ENCODE peak calls at places on chromosomes 12 and 14, in six cellular contexts. X is fibroblast of mammary gland; W is tibial artery; I is cardiac fibroblast; J is mammary epithelial cell; N is CD8-positive, alpha-beta T cell. T is an unnamed sample.

GRCh38 chr12:51345681-51346080 is 798 bp downstream of the CELA1 start:
- DNase-seq in I (peak; percentile 31), J (no peak), W (no peak), X (peak; percentile 14), N (no peak), T (peak; percentile 33)

GRCh38 chr14:50311337-50311973 is 574 bp downstream of the L2HGDH start:
- DNase-seq in W (no peak), N (no peak), J (no peak), I (no peak), X (no peak), T (peak; percentile 29)

GRCh38 chr14:35470775-35471174 is 63.2 kb upstream of the INSM2 start:
- DNase-seq in N (no peak), J (peak; percentile 23), I (peak; percentile 50), W (no peak), X (peak; percentile 31), T (peak; percentile 53)

GRCh38 chr12:101876861-101877815 is at the start of gene DRAM1:
- DNase-seq in J (peak; percentile 93), I (peak; percentile 94), W (peak; percentile 89), X (peak; percentile 86), N (peak; percentile 66), T (peak; percentile 95)

GRCh38 chr12:19288603-19289244 is 150.6 kb upstream of the AEBP2 start:
- DNase-seq in X (peak; percentile 51), W (no peak), I (peak; percentile 69), N (no peak), J (peak; percentile 23), T (peak; percentile 70)

GRCh38 chr14:80862983-80863382 is 78.6 kb downstream of the CEP128 start:
- DNase-seq in X (no peak), W (no peak), I (peak; percentile 17), N (no peak), J (no peak), T (peak; percentile 19)

GRCh38 chr12:27194644-27195043 is 49.4 kb upstream of the STK38L start:
- DNase-seq in X (no peak), J (no peak), N (no peak), I (no peak), W (no peak), T (no peak)

GRCh38 chr12:71872999-71873398 is 33.4 kb downstream of the TBC1D15 start:
- DNase-seq in W (no peak), X (no peak), I (no peak), J (no peak), N (no peak), T (no peak)

GRCh38 chr12:39378346-39378745 is 64.6 kb downstream of the KIF21A start:
- DNase-seq in W (no peak), I (no peak), J (no peak), N (no peak), X (no peak), T (no peak)
- TF ChIP-seq CTCF in W (no peak), I (no peak), J (no peak), N (no peak), X (no peak), T (no peak)

DNA sequence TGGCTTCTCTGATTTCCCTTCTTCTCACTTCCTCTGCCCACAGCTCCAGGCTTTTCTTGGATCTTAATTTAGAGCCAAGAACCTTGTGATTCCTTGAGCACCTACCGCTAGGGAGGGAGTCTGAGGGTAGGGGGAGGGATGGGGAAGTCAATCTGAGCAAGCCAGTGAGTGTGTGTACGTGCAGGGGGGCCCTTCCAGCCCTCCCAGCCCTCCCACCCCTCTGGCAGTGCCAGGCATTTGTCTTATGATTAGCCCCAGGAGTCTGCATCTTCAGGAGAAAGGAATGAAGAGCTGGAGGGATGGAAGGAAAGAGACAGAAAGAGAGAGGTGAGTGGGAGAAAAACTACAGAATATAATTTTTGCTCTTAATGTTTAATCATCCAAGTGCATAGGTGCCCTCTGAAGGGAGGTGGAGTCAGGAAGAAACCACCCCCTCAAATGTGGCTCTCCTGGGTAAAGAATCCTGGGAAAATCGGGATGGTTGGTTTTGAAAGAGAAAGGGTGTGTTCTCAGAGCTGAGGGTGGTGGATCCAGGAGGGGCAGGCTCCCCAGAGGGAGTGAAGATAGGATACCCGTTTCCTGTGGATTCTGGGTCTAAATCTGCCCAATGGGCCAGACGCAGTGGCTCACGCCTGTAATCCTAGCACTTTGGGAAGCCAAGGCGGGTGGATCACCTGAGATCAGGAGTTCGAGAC is 2.1 kb downstream of the PIANP start:
- DNase-seq in W (no peak), I (no peak), N (no peak), X (no peak), J (no peak), T (no peak)
- H3K4me3 ChIP-seq in W (no peak overlapping the region), I (no peak overlapping the region), N (no peak overlapping the region), X (no peak overlapping the region), J (no peak overlapping the region), T (no peak overlapping the region)

GRCh38 chr12:117408161-117408791 is 46.9 kb upstream of the NOS1 start:
- DNase-seq in X (peak; percentile 22), J (no peak), N (no peak), W (peak; percentile 28), I (peak; percentile 14), T (peak; percentile 10)
- TF ChIP-seq CTCF in X (no peak), J (no peak), N (no peak), W (no peak), I (no peak), T (no peak)

GRCh38 chr14:60250318-60251035 is 1.5 kb downstream of the PPM1A start:
- DNase-seq in J (peak; percentile 53), X (peak; percentile 33), W (no peak), N (no peak), I (no peak), T (peak; percentile 35)

GRCh38 chr14:60247994-60248696 is 876 bp upstream of the PPM1A start:
- DNase-seq in X (peak; percentile 94), J (peak; percentile 86), I (peak; percentile 94), W (peak; percentile 94), N (peak; percentile 81), T (peak; percentile 97)

GRCh38 chr14:60251877-60252276 is 2.9 kb downstream of the PPM1A start:
- DNase-seq in J (peak; percentile 5), N (no peak), W (no peak), I (no peak), X (no peak), T (no peak)

GRCh38 chr14:60248697-60249314 is at the start of gene PPM1A:
- DNase-seq in J (peak; percentile 90), X (peak; percentile 93), W (peak; percentile 93), I (peak; percentile 96), N (peak; percentile 95), T (peak; percentile 97)

DNA sequence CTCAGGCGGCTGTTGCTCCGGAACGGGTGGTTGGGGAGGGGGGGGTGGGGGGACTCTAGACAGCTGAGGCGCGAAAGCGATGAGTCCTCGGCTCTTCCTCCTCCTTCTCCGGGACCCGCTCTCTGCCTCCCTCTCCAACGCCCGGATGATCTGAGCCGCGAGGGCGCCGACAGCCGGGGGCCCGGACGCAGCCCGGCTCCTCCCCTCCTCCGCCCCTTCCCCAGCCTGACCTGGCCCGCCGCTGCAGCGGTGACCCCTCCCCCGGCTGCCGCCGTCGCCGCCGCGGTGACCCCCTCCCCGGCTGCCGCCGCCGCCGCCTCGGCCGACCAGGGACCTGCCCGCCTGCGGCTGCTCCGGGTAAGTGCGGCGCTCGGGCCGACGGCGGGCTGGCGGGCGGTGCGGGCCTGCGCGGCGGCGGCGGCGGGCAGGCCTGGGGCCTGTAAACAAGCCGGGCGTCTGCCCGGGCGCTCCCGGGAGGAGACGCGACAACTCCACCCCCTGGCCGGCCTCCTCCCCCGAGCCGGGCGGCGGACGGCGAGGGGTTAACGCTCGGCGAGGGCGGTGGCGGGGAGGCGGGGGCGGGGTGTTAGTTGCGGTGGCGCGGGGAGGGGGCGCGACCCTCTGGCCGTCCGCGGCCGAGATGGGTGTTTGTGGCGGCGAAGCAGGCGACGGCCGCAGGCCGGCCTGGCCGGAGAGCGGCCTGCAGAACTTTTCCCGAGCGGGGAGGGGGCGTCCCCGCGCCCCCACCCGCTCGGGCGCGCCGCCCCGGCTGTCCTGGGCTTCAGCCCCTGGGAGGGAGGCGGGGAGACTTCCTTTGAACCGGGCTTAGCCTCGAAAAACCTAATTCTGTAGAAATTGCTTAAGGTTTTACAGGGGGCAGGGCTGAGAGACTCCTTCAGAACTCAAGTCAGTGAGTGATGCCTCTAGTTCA is 565 bp downstream of the PPM1A start:
- DNase-seq in N (peak; percentile 59), X (peak; percentile 52), W (peak; percentile 49), I (peak; percentile 51), J (peak; percentile 63), T (peak; percentile 70)
- H3K4me3 ChIP-seq in N (peak overlapping the region; percentile 69), X (peak overlapping the region; percentile 63), W (peak overlapping the region; percentile 98), I (peak overlapping the region; percentile 73), J (peak overlapping the region; percentile 84), T (peak overlapping the region; percentile 72)

GRCh38 chr12:56086096-56086495 is 6.1 kb downstream of the ERBB3 start:
- DNase-seq in N (no peak), X (no peak), I (no peak), J (peak; percentile 72), W (no peak), T (no peak)

GRCh38 chr12:56086608-56087007 is 6.6 kb downstream of the ERBB3 start:
- DNase-seq in W (no peak), I (no peak), J (no peak), N (no peak), X (no peak), T (no peak)

GRCh38 chr12:56087220-56087619 is 7.3 kb downstream of the ERBB3 start:
- DNase-seq in W (no peak), N (no peak), X (peak; percentile 41), I (no peak), J (no peak), T (no peak)

GRCh38 chr12:56082967-56083366 is 3.0 kb downstream of the ERBB3 start:
- DNase-seq in X (no peak), W (no peak), N (no peak), J (no peak), I (no peak), T (no peak)

DNA sequence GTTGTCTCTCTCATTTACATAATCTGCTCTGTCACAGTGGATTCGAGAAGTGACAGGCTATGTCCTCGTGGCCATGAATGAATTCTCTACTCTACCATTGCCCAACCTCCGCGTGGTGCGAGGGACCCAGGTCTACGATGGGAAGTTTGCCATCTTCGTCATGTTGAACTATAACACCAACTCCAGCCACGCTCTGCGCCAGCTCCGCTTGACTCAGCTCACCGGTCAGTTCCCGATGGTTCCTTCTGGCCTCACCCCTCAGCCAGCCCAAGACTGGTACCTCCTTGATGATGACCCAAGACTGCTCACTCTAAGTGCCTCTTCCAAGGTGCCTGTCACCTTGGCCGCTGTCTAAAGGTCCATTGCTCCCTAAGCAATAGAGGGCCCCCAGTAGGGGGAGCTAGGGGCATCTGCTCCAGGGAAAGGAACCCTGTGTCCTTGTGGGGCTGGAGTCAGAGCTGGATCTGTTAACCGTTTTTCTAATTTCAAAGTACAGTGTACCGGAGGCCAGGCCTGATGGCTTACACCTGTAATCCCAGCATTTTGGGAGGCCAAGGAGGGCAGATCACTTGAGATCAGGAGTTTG is 5.1 kb downstream of the ERBB3 start:
- DNase-seq in J (no peak), X (peak; percentile 21), I (no peak), N (peak; percentile 15), W (no peak), T (peak; percentile 15)
- TF ChIP-seq CTCF in J (peak; percentile 59), X (peak; percentile 50), I (peak; percentile 53), N (no peak), W (no peak), T (peak; percentile 58)

GRCh38 chr14:91373591-91374245 is 43.9 kb downstream of the CCDC88C start:
- DNase-seq in J (no peak), W (no peak), I (no peak), N (peak; percentile 65), X (no peak), T (no peak)
- H3K4me3 ChIP-seq in J (no peak overlapping the region), W (no peak overlapping the region), I (no peak overlapping the region), N (peak overlapping the region; percentile 58), X (no peak overlapping the region), T (no peak overlapping the region)

DNA sequence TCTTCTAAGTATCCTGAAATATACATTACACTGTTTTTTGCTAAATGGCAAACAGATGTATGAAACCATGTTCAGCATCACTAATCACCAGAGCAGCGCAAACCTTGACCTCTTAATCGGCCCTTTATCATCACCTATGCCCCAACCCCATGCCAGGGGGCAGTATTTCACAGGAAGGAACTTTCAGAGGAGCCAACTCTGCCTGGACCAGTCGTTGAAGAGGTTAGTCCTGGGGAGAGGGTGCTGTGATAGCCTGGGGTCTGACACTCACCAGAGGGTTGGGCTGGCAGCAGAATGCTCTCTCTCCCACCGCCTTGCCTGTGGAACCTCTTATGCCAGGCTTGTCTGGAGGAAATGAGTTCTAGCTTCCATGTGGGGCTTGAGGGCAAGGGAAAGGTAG is 411.7 kb downstream of the TMEM117 start:
- DNase-seq in X (no peak), W (no peak), J (no peak), N (no peak), I (no peak), T (no peak)
- TF ChIP-seq CTCF in X (peak; percentile 4), W (no peak), J (peak; percentile 9), N (no peak), I (no peak), T (no peak)

T was measured in choroid plexus epithelial cell.